ENCODE peak calls at places on chromosomes 2 and 18, in seven cellular contexts. One of them, this sample, is unnamed.

GRCh38 chr2:107633580-107634147 is 193.0 kb upstream of the RGPD4 start:
- DNase-seq in HT1080: peak
- DNase-seq in HCEC 1CT: peak
- DNase-seq in astrocyte: peak
- DNase-seq in activated CD4-positive, alpha-beta T cell treated with anti-CD3 and anti-CD28 coated beads, Interleukin-2, amount 10 ng/mL, durations not matched to agents 7 days and 5 days: no peak
- DNase-seq in NB4: peak
- DNase-seq in mesenchymal stem cell: peak
- DNase-seq in this sample: peak

GRCh38 chr2:20483496-20483895 is 36.6 kb downstream of the RHOB start:
- DNase-seq in HT1080: no peak
- DNase-seq in HCEC 1CT: no peak
- DNase-seq in astrocyte: no peak
- DNase-seq in activated CD4-positive, alpha-beta T cell treated with anti-CD3 and anti-CD28 coated beads, Interleukin-2, amount 10 ng/mL, durations not matched to agents 7 days and 5 days: no peak
- DNase-seq in NB4: peak
- DNase-seq in mesenchymal stem cell: no peak
- DNase-seq in this sample: no peak

GRCh38 chr2:42089340-42089925 is 41.6 kb downstream of the PKDCC start:
- DNase-seq in HT1080: peak
- DNase-seq in HCEC 1CT: peak
- DNase-seq in astrocyte: no peak
- DNase-seq in activated CD4-positive, alpha-beta T cell treated with anti-CD3 and anti-CD28 coated beads, Interleukin-2, amount 10 ng/mL, durations not matched to agents 7 days and 5 days: peak
- DNase-seq in NB4: peak
- DNase-seq in mesenchymal stem cell: peak
- DNase-seq in this sample: peak

GRCh38 chr2:42775186-42775585 is 11.3 kb upstream of the OXER1 start:
- DNase-seq in HT1080: no peak
- DNase-seq in HCEC 1CT: no peak
- DNase-seq in astrocyte: no peak
- DNase-seq in activated CD4-positive, alpha-beta T cell treated with anti-CD3 and anti-CD28 coated beads, Interleukin-2, amount 10 ng/mL, durations not matched to agents 7 days and 5 days: no peak
- DNase-seq in NB4: no peak
- DNase-seq in mesenchymal stem cell: no peak
- DNase-seq in this sample: no peak

GRCh38 chr2:145815933-145816332 is 1296.0 kb upstream of the ZEB2 start:
- DNase-seq in HT1080: peak
- DNase-seq in HCEC 1CT: no peak
- DNase-seq in astrocyte: no peak
- DNase-seq in activated CD4-positive, alpha-beta T cell treated with anti-CD3 and anti-CD28 coated beads, Interleukin-2, amount 10 ng/mL, durations not matched to agents 7 days and 5 days: no peak
- DNase-seq in NB4: peak
- DNase-seq in mesenchymal stem cell: no peak
- DNase-seq in this sample: peak

GRCh38 chr2:241950878-241951331 is 81.4 kb downstream of the RTP5 start:
- DNase-seq in HT1080: peak
- DNase-seq in HCEC 1CT: peak
- DNase-seq in astrocyte: peak
- DNase-seq in activated CD4-positive, alpha-beta T cell treated with anti-CD3 and anti-CD28 coated beads, Interleukin-2, amount 10 ng/mL, durations not matched to agents 7 days and 5 days: peak
- DNase-seq in NB4: peak
- DNase-seq in mesenchymal stem cell: peak
- DNase-seq in this sample: peak

GRCh38 chr2:59585657-59586056 is 967.8 kb downstream of the BCL11A start:
- DNase-seq in HT1080: no peak
- DNase-seq in HCEC 1CT: no peak
- DNase-seq in astrocyte: no peak
- DNase-seq in activated CD4-positive, alpha-beta T cell treated with anti-CD3 and anti-CD28 coated beads, Interleukin-2, amount 10 ng/mL, durations not matched to agents 7 days and 5 days: no peak
- DNase-seq in NB4: no peak
- DNase-seq in mesenchymal stem cell: no peak
- DNase-seq in this sample: no peak

GRCh38 chr18:478679-479078 is 21.8 kb downstream of the COLEC12 start:
- DNase-seq in HT1080: peak
- DNase-seq in HCEC 1CT: peak
- DNase-seq in astrocyte: peak
- DNase-seq in activated CD4-positive, alpha-beta T cell treated with anti-CD3 and anti-CD28 coated beads, Interleukin-2, amount 10 ng/mL, durations not matched to agents 7 days and 5 days: no peak
- DNase-seq in NB4: no peak
- DNase-seq in mesenchymal stem cell: peak
- DNase-seq in this sample: peak

GRCh38 chr2:26770986-26771586 is 7.0 kb downstream of the SLC35F6 start:
- DNase-seq in HT1080: no peak
- DNase-seq in HCEC 1CT: peak
- DNase-seq in astrocyte: peak
- DNase-seq in activated CD4-positive, alpha-beta T cell treated with anti-CD3 and anti-CD28 coated beads, Interleukin-2, amount 10 ng/mL, durations not matched to agents 7 days and 5 days: peak
- DNase-seq in NB4: peak
- DNase-seq in mesenchymal stem cell: peak
- DNase-seq in this sample: peak

GRCh38 chr2:113858764-113859163 is 31.1 kb upstream of the ACTR3 start:
- DNase-seq in HT1080: peak
- DNase-seq in HCEC 1CT: peak
- DNase-seq in astrocyte: peak
- DNase-seq in activated CD4-positive, alpha-beta T cell treated with anti-CD3 and anti-CD28 coated beads, Interleukin-2, amount 10 ng/mL, durations not matched to agents 7 days and 5 days: no peak
- DNase-seq in NB4: no peak
- DNase-seq in mesenchymal stem cell: peak
- DNase-seq in this sample: peak

GRCh38 chr18:33677891-33678290 is 99.9 kb downstream of the ASXL3 start:
- DNase-seq in HT1080: no peak
- DNase-seq in HCEC 1CT: no peak
- DNase-seq in astrocyte: no peak
- DNase-seq in activated CD4-positive, alpha-beta T cell treated with anti-CD3 and anti-CD28 coated beads, Interleukin-2, amount 10 ng/mL, durations not matched to agents 7 days and 5 days: no peak
- DNase-seq in NB4: no peak
- DNase-seq in mesenchymal stem cell: no peak
- DNase-seq in this sample: no peak

GRCh38 chr18:11074879-11075278 is 74.5 kb downstream of the PIEZO2 start:
- DNase-seq in HT1080: no peak
- DNase-seq in HCEC 1CT: no peak
- DNase-seq in astrocyte: no peak
- DNase-seq in activated CD4-positive, alpha-beta T cell treated with anti-CD3 and anti-CD28 coated beads, Interleukin-2, amount 10 ng/mL, durations not matched to agents 7 days and 5 days: no peak
- DNase-seq in NB4: no peak
- DNase-seq in mesenchymal stem cell: peak
- DNase-seq in this sample: no peak

GRCh38 chr2:236636714-236637485 is 67.3 kb downstream of the ACKR3 start:
- DNase-seq in HT1080: no peak
- DNase-seq in HCEC 1CT: no peak
- DNase-seq in astrocyte: no peak
- DNase-seq in activated CD4-positive, alpha-beta T cell treated with anti-CD3 and anti-CD28 coated beads, Interleukin-2, amount 10 ng/mL, durations not matched to agents 7 days and 5 days: no peak
- DNase-seq in NB4: no peak
- DNase-seq in mesenchymal stem cell: no peak
- DNase-seq in this sample: no peak

GRCh38 chr2:136141510-136142154 is 23.7 kb upstream of the CXCR4 start:
- DNase-seq in HT1080: no peak
- DNase-seq in HCEC 1CT: no peak
- DNase-seq in astrocyte: no peak
- DNase-seq in activated CD4-positive, alpha-beta T cell treated with anti-CD3 and anti-CD28 coated beads, Interleukin-2, amount 10 ng/mL, durations not matched to agents 7 days and 5 days: no peak
- DNase-seq in NB4: peak
- DNase-seq in mesenchymal stem cell: no peak
- DNase-seq in this sample: no peak

GRCh38 chr18:45642802-45643201 is 27.5 kb downstream of the SLC14A2 start:
- DNase-seq in HT1080: no peak
- DNase-seq in HCEC 1CT: no peak
- DNase-seq in astrocyte: no peak
- DNase-seq in activated CD4-positive, alpha-beta T cell treated with anti-CD3 and anti-CD28 coated beads, Interleukin-2, amount 10 ng/mL, durations not matched to agents 7 days and 5 days: no peak
- DNase-seq in NB4: no peak
- DNase-seq in mesenchymal stem cell: no peak
- DNase-seq in this sample: no peak

GRCh38 chr2:44838116-44838790 is 103.2 kb upstream of the SIX3 start:
- DNase-seq in HT1080: no peak
- DNase-seq in HCEC 1CT: no peak
- DNase-seq in astrocyte: no peak
- DNase-seq in activated CD4-positive, alpha-beta T cell treated with anti-CD3 and anti-CD28 coated beads, Interleukin-2, amount 10 ng/mL, durations not matched to agents 7 days and 5 days: no peak
- DNase-seq in NB4: no peak
- DNase-seq in mesenchymal stem cell: no peak
- DNase-seq in this sample: no peak

GRCh38 chr18:31680836-31681568 is 3.4 kb downstream of the B4GALT6 start:
- DNase-seq in HT1080: peak
- DNase-seq in HCEC 1CT: peak
- DNase-seq in astrocyte: no peak
- DNase-seq in activated CD4-positive, alpha-beta T cell treated with anti-CD3 and anti-CD28 coated beads, Interleukin-2, amount 10 ng/mL, durations not matched to agents 7 days and 5 days: no peak
- DNase-seq in NB4: peak
- DNase-seq in mesenchymal stem cell: no peak
- DNase-seq in this sample: peak

GRCh38 chr18:46281185-46282176 is 177.3 kb downstream of the HAUS1 start:
- DNase-seq in HT1080: peak
- DNase-seq in HCEC 1CT: peak
- DNase-seq in astrocyte: peak
- DNase-seq in activated CD4-positive, alpha-beta T cell treated with anti-CD3 and anti-CD28 coated beads, Interleukin-2, amount 10 ng/mL, durations not matched to agents 7 days and 5 days: peak
- DNase-seq in NB4: peak
- DNase-seq in mesenchymal stem cell: peak
- DNase-seq in this sample: peak

GRCh38 chr2:241064008-241064801 is 37.9 kb downstream of the MTERF4 start:
- DNase-seq in HT1080: no peak
- DNase-seq in HCEC 1CT: no peak
- DNase-seq in astrocyte: no peak
- DNase-seq in activated CD4-positive, alpha-beta T cell treated with anti-CD3 and anti-CD28 coated beads, Interleukin-2, amount 10 ng/mL, durations not matched to agents 7 days and 5 days: peak
- DNase-seq in NB4: no peak
- DNase-seq in mesenchymal stem cell: no peak
- DNase-seq in this sample: no peak

GRCh38 chr2:207223051-207223450 is 57.3 kb upstream of the KLF7 start:
- DNase-seq in HT1080: peak
- DNase-seq in HCEC 1CT: peak
- DNase-seq in astrocyte: peak
- DNase-seq in activated CD4-positive, alpha-beta T cell treated with anti-CD3 and anti-CD28 coated beads, Interleukin-2, amount 10 ng/mL, durations not matched to agents 7 days and 5 days: no peak
- DNase-seq in NB4: peak
- DNase-seq in mesenchymal stem cell: peak
- DNase-seq in this sample: peak

GRCh38 chr2:126913881-126914495 is 15.3 kb downstream of the TEX51 start:
- DNase-seq in HT1080: no peak
- DNase-seq in HCEC 1CT: no peak
- DNase-seq in astrocyte: no peak
- DNase-seq in activated CD4-positive, alpha-beta T cell treated with anti-CD3 and anti-CD28 coated beads, Interleukin-2, amount 10 ng/mL, durations not matched to agents 7 days and 5 days: no peak
- DNase-seq in NB4: no peak
- DNase-seq in mesenchymal stem cell: no peak
- DNase-seq in this sample: no peak

GRCh38 chr2:77578354-77578753 is 56.2 kb upstream of the LRRTM4 start:
- DNase-seq in HT1080: peak
- DNase-seq in HCEC 1CT: no peak
- DNase-seq in astrocyte: no peak
- DNase-seq in activated CD4-positive, alpha-beta T cell treated with anti-CD3 and anti-CD28 coated beads, Interleukin-2, amount 10 ng/mL, durations not matched to agents 7 days and 5 days: no peak
- DNase-seq in NB4: no peak
- DNase-seq in mesenchymal stem cell: no peak
- DNase-seq in this sample: no peak

GRCh38 chr2:232465061-232465460 is 9.1 kb downstream of the ALPI start:
- DNase-seq in HT1080: no peak
- DNase-seq in HCEC 1CT: no peak
- DNase-seq in astrocyte: no peak
- DNase-seq in activated CD4-positive, alpha-beta T cell treated with anti-CD3 and anti-CD28 coated beads, Interleukin-2, amount 10 ng/mL, durations not matched to agents 7 days and 5 days: no peak
- DNase-seq in NB4: no peak
- DNase-seq in mesenchymal stem cell: no peak
- DNase-seq in this sample: no peak

GRCh38 chr2:205463626-205464025 is 218.7 kb upstream of the NRP2 start:
- DNase-seq in HT1080: no peak
- DNase-seq in HCEC 1CT: no peak
- DNase-seq in astrocyte: no peak
- DNase-seq in activated CD4-positive, alpha-beta T cell treated with anti-CD3 and anti-CD28 coated beads, Interleukin-2, amount 10 ng/mL, durations not matched to agents 7 days and 5 days: no peak
- DNase-seq in NB4: no peak
- DNase-seq in mesenchymal stem cell: no peak
- DNase-seq in this sample: no peak

GRCh38 chr2:168749264-168749663 is 53.2 kb upstream of the NOSTRIN start:
- DNase-seq in HT1080: no peak
- DNase-seq in HCEC 1CT: no peak
- DNase-seq in astrocyte: no peak
- DNase-seq in activated CD4-positive, alpha-beta T cell treated with anti-CD3 and anti-CD28 coated beads, Interleukin-2, amount 10 ng/mL, durations not matched to agents 7 days and 5 days: no peak
- DNase-seq in NB4: no peak
- DNase-seq in mesenchymal stem cell: no peak
- DNase-seq in this sample: no peak

GRCh38 chr2:131509615-131510014 is 17.4 kb upstream of the MZT2A start:
- DNase-seq in HT1080: no peak
- DNase-seq in HCEC 1CT: no peak
- DNase-seq in astrocyte: no peak
- DNase-seq in activated CD4-positive, alpha-beta T cell treated with anti-CD3 and anti-CD28 coated beads, Interleukin-2, amount 10 ng/mL, durations not matched to agents 7 days and 5 days: no peak
- DNase-seq in NB4: no peak
- DNase-seq in mesenchymal stem cell: no peak
- DNase-seq in this sample: no peak

GRCh38 chr18:59921384-59921891 is 21.6 kb downstream of the PMAIP1 start:
- DNase-seq in HT1080: peak
- DNase-seq in HCEC 1CT: no peak
- DNase-seq in astrocyte: no peak
- DNase-seq in activated CD4-positive, alpha-beta T cell treated with anti-CD3 and anti-CD28 coated beads, Interleukin-2, amount 10 ng/mL, durations not matched to agents 7 days and 5 days: peak
- DNase-seq in NB4: peak
- DNase-seq in mesenchymal stem cell: no peak
- DNase-seq in this sample: no peak

GRCh38 chr2:218186355-218186766 is 19.6 kb upstream of the CXCR1 start:
- DNase-seq in HT1080: peak
- DNase-seq in HCEC 1CT: peak
- DNase-seq in astrocyte: peak
- DNase-seq in activated CD4-positive, alpha-beta T cell treated with anti-CD3 and anti-CD28 coated beads, Interleukin-2, amount 10 ng/mL, durations not matched to agents 7 days and 5 days: peak
- DNase-seq in NB4: peak
- DNase-seq in mesenchymal stem cell: peak
- DNase-seq in this sample: peak

GRCh38 chr2:23901966-23902942 is 24.7 kb downstream of the ATAD2B start:
- DNase-seq in HT1080: no peak
- DNase-seq in HCEC 1CT: peak
- DNase-seq in astrocyte: peak
- DNase-seq in activated CD4-positive, alpha-beta T cell treated with anti-CD3 and anti-CD28 coated beads, Interleukin-2, amount 10 ng/mL, durations not matched to agents 7 days and 5 days: no peak
- DNase-seq in NB4: peak
- DNase-seq in mesenchymal stem cell: peak
- DNase-seq in this sample: no peak

GRCh38 chr2:127454595-127455565 is 36.7 kb downstream of the PROC start:
- DNase-seq in HT1080: no peak
- DNase-seq in HCEC 1CT: peak
- DNase-seq in astrocyte: no peak
- DNase-seq in activated CD4-positive, alpha-beta T cell treated with anti-CD3 and anti-CD28 coated beads, Interleukin-2, amount 10 ng/mL, durations not matched to agents 7 days and 5 days: no peak
- DNase-seq in NB4: no peak
- DNase-seq in mesenchymal stem cell: peak
- DNase-seq in this sample: no peak

GRCh38 chr2:189293164-189293563 is 113.6 kb upstream of the COL5A2 start:
- DNase-seq in HT1080: no peak
- DNase-seq in HCEC 1CT: peak
- DNase-seq in astrocyte: peak
- DNase-seq in activated CD4-positive, alpha-beta T cell treated with anti-CD3 and anti-CD28 coated beads, Interleukin-2, amount 10 ng/mL, durations not matched to agents 7 days and 5 days: no peak
- DNase-seq in NB4: no peak
- DNase-seq in mesenchymal stem cell: peak
- DNase-seq in this sample: no peak

GRCh38 chr2:26613241-26614204 is 27.6 kb downstream of the CIB4 start:
- DNase-seq in HT1080: no peak
- DNase-seq in HCEC 1CT: no peak
- DNase-seq in astrocyte: no peak
- DNase-seq in activated CD4-positive, alpha-beta T cell treated with anti-CD3 and anti-CD28 coated beads, Interleukin-2, amount 10 ng/mL, durations not matched to agents 7 days and 5 days: no peak
- DNase-seq in NB4: no peak
- DNase-seq in mesenchymal stem cell: no peak
- DNase-seq in this sample: no peak

GRCh38 chr2:104944495-104944894 is 90.6 kb downstream of the POU3F3 start:
- DNase-seq in HT1080: peak
- DNase-seq in HCEC 1CT: no peak
- DNase-seq in astrocyte: peak
- DNase-seq in activated CD4-positive, alpha-beta T cell treated with anti-CD3 and anti-CD28 coated beads, Interleukin-2, amount 10 ng/mL, durations not matched to agents 7 days and 5 days: no peak
- DNase-seq in NB4: peak
- DNase-seq in mesenchymal stem cell: no peak
- DNase-seq in this sample: peak

GRCh38 chr2:188474316-188474715 is 182.6 kb downstream of the GULP1 start:
- DNase-seq in HT1080: no peak
- DNase-seq in HCEC 1CT: no peak
- DNase-seq in astrocyte: no peak
- DNase-seq in activated CD4-positive, alpha-beta T cell treated with anti-CD3 and anti-CD28 coated beads, Interleukin-2, amount 10 ng/mL, durations not matched to agents 7 days and 5 days: no peak
- DNase-seq in NB4: no peak
- DNase-seq in mesenchymal stem cell: no peak
- DNase-seq in this sample: no peak

GRCh38 chr2:181309576-181309975 is 147.6 kb upstream of the ITGA4 start:
- DNase-seq in HT1080: no peak
- DNase-seq in HCEC 1CT: no peak
- DNase-seq in astrocyte: no peak
- DNase-seq in activated CD4-positive, alpha-beta T cell treated with anti-CD3 and anti-CD28 coated beads, Interleukin-2, amount 10 ng/mL, durations not matched to agents 7 days and 5 days: no peak
- DNase-seq in NB4: peak
- DNase-seq in mesenchymal stem cell: no peak
- DNase-seq in this sample: no peak

GRCh38 chr2:120442923-120443571 is 97.1 kb downstream of the INHBB start:
- DNase-seq in HT1080: no peak
- DNase-seq in HCEC 1CT: no peak
- DNase-seq in astrocyte: no peak
- DNase-seq in activated CD4-positive, alpha-beta T cell treated with anti-CD3 and anti-CD28 coated beads, Interleukin-2, amount 10 ng/mL, durations not matched to agents 7 days and 5 days: peak
- DNase-seq in NB4: no peak
- DNase-seq in mesenchymal stem cell: no peak
- DNase-seq in this sample: no peak